ENCODE peak calls at places on chromosomes 16 and 17, in seven cellular contexts. P, C, M, G, R, U and V are unnamed samples.

GRCh38 chr16:56409195-56409594 is 16.1 kb downstream of the AMFR start:
- DNase-seq in C (no peak), P (no peak), R (no peak), M (no peak), G (no peak), U (no peak), V (no peak)

GRCh38 chr16:14681115-14681514 is 13.0 kb downstream of the PLA2G10 start:
- DNase-seq in G (no peak), C (no peak), P (no peak), M (no peak), U (no peak), R (no peak), V (no peak)

GRCh38 chr16:55668337-55669281 is 12.8 kb downstream of the SLC6A2 start:
- DNase-seq in U (no peak), P (no peak), C (peak), R (no peak), G (no peak), M (no peak), V (no peak)

GRCh38 chr17:41098476-41098875 is 534 bp upstream of the KRTAP4-8 start:
- DNase-seq in P (no peak), G (no peak), M (no peak), R (no peak), U (no peak), C (no peak), V (no peak)

GRCh38 chr17:31581022-31581483 is 189.6 kb downstream of the RAB11FIP4 start:
- DNase-seq in R (no peak), P (no peak), U (peak), C (no peak), G (no peak), M (peak), V (no peak)

GRCh38 chr17:75876938-75877751 is 1.2 kb downstream of the TRIM47 start:
- DNase-seq in P (peak), G (peak), U (peak), M (peak), C (peak), R (peak), V (no peak)

GRCh38 chr16:87995644-87996043 is 44.4 kb downstream of the BANP start:
- DNase-seq in G (no peak), C (no peak), P (no peak), M (no peak), R (no peak), U (no peak), V (no peak)

GRCh38 chr17:74994440-74994839 is 7.0 kb downstream of the CDR2L start:
- DNase-seq in M (no peak), C (no peak), R (no peak), U (no peak), P (no peak), G (no peak), V (no peak)

GRCh38 chr17:38579934-38580333 is 25.8 kb downstream of the SRCIN1 start:
- DNase-seq in R (no peak), G (peak), C (no peak), U (no peak), M (no peak), P (no peak), V (peak)

GRCh38 chr16:75266738-75267630 is 15.6 kb upstream of the BCAR1 start:
- DNase-seq in C (no peak), G (no peak), P (no peak), M (no peak), R (no peak), U (no peak), V (no peak)

GRCh38 chr17:75832164-75832651 is 12.0 kb downstream of the UNC13D start:
- DNase-seq in M (no peak), C (no peak), U (no peak), P (no peak), R (no peak), G (peak), V (no peak)

DNA sequence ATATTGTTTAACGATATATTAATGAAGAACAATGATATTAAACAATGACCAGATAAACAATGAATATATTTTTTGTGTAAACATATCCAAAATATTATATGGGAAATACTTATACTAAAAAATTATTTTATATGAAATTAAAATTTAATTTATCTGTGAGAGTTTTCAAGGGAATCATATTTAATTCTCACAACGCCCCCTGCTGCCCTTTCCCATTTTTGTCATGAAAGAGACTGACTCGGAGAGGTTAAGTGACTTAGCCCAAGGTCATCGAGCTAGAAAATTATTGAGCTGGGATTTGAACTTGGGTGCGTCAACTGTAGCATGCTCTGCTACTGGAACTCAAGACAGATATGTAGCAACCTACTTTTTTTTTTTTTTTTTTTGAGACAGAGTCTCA is 7.2 kb upstream of the MYCBPAP start:
- DNase-seq in U (no peak), P (no peak), R (no peak), M (no peak), G (peak), C (no peak), V (no peak)
- TF ChIP-seq CTCF in U (peak), P (peak), R (no peak), M (peak), G (peak), C (no peak), V (no peak)

GRCh38 chr17:65941500-65941899 is 250.4 kb downstream of the CEP112 start:
- DNase-seq in U (no peak), C (no peak), R (no peak), P (no peak), M (no peak), G (no peak), V (no peak)
- TF ChIP-seq CTCF in U (no peak), C (no peak), R (no peak), P (no peak), M (no peak), G (no peak), V (no peak)

GRCh38 chr16:17921357-17921978 is 415.1 kb downstream of the NPIPA8 start:
- DNase-seq in P (no peak), R (no peak), M (no peak), C (no peak), U (no peak), G (peak), V (peak)
- TF ChIP-seq CTCF in P (no peak), R (no peak), M (peak), C (no peak), U (no peak), G (peak), V (peak)

DNA sequence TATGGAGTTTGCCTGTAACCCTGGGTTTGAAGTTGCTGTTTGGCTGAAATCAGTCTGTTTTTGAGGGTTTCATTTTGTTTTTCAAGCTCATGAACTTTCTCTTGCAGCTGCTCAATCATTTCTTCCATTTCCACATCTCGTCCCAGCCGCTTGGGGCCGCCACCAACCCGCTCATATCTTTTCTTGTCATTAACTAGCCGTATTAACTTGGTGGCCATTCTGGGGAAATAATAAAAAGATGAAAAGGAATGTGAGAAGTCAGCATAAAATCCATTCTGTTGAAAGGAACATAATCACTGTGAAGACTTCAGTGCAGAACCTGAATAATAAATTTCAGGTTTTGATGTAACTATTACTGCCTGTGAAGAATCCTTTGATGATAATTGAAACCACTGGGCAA is 11.5 kb downstream of the RPGRIP1L start:
- DNase-seq in M (no peak), R (no peak), G (no peak), U (no peak), P (no peak), C (no peak), V (no peak)
- TF ChIP-seq CTCF in M (no peak), R (no peak), G (no peak), U (no peak), P (no peak), C (no peak), V (no peak)